ENCODE peak calls at places on chromosome 5, in five cellular contexts. G, S, H, E and W are unnamed samples.

GRCh38 chr5:84403773-84404172 is 19.1 kb upstream of the EDIL3 start:
- DNase-seq in G (no peak), S (no peak), H (no peak), E (no peak), W (no peak)

GRCh38 chr5:172509405-172509781 is 55.1 kb upstream of the SH3PXD2B start:
- DNase-seq in G (no peak), S (peak), H (no peak), E (no peak), W (no peak)

GRCh38 chr5:1768283-1769000 is 31.2 kb downstream of the MRPL36 start:
- DNase-seq in G (no peak), S (no peak), H (no peak), E (no peak), W (no peak)

GRCh38 chr5:151021771-151022170 is 1.4 kb downstream of the GPX3 start:
- DNase-seq in G (no peak), S (no peak), H (no peak), E (no peak), W (no peak)

GRCh38 chr5:132807163-132807838 is 5.8 kb upstream of the SOWAHA start:
- DNase-seq in G (peak), S (peak), H (peak), E (peak), W (peak)

GRCh38 chr5:171990713-171991015 is 15.8 kb downstream of the FBXW11 start:
- DNase-seq in G (no peak), S (no peak), H (no peak), E (no peak), W (no peak)

GRCh38 chr5:107869459-107870115 is 198.8 kb upstream of the EFNA5 start:
- DNase-seq in G (peak), S (no peak), H (no peak), E (no peak), W (no peak)

GRCh38 chr5:1423901-1424603 is 21.2 kb downstream of the SLC6A3 start:
- DNase-seq in G (no peak), S (no peak), H (no peak), E (no peak), W (no peak)

GRCh38 chr5:127872494-127872893 is 169.3 kb downstream of the CCDC192 start:
- DNase-seq in G (no peak), S (no peak), H (no peak), E (no peak), W (no peak)

GRCh38 chr5:41851116-41851515 is 19.1 kb downstream of the OXCT1 start:
- DNase-seq in G (no peak), S (no peak), H (no peak), E (no peak), W (no peak)

GRCh38 chr5:88886756-88887741 is 4.1 kb upstream of the MEF2C start:
- DNase-seq in G (no peak), S (no peak), H (no peak), E (no peak), W (no peak)

GRCh38 chr5:66793049-66793448 is 196.9 kb downstream of the MAST4 start:
- DNase-seq in G (no peak), S (no peak), H (no peak), E (no peak), W (no peak)

GRCh38 chr5:21774281-21774680 is 1078.9 kb downstream of the CDH12 start:
- DNase-seq in G (no peak), S (no peak), H (no peak), E (no peak), W (no peak)

GRCh38 chr5:147391781-147392180 is 118.1 kb downstream of the DPYSL3 start:
- DNase-seq in G (peak), S (peak), H (no peak), E (peak), W (no peak)

GRCh38 chr5:101390317-101390908 is 487.3 kb upstream of the ST8SIA4 start:
- DNase-seq in G (no peak), S (peak), H (peak), E (peak), W (peak)

GRCh38 chr5:81428446-81428845 is 34.5 kb upstream of the ACOT12 start:
- DNase-seq in G (no peak), S (no peak), H (no peak), E (no peak), W (no peak)

GRCh38 chr5:56088967-56089829 is 94.4 kb upstream of the IL6ST start:
- DNase-seq in G (peak), S (no peak), H (no peak), E (peak), W (peak)

GRCh38 chr5:174324680-174325079 is 279.2 kb downstream of the NSG2 start:
- DNase-seq in G (no peak), S (no peak), H (no peak), E (no peak), W (no peak)

GRCh38 chr5:175254155-175254554 is 189.8 kb downstream of the DRD1 start:
- DNase-seq in G (no peak), S (no peak), H (no peak), E (no peak), W (no peak)

GRCh38 chr5:57499262-57500050 is 16.8 kb upstream of the ACTBL2 start:
- DNase-seq in G (peak), S (peak), H (peak), E (peak), W (peak)

GRCh38 chr5:83844320-83845068 is 123.8 kb upstream of the HAPLN1 start:
- DNase-seq in G (peak), S (peak), H (no peak), E (no peak), W (peak)

GRCh38 chr5:153352685-153353219 is 137.7 kb upstream of the GRIA1 start:
- DNase-seq in G (no peak), S (no peak), H (no peak), E (no peak), W (peak)

GRCh38 chr5:33994845-33995244 is 10.4 kb upstream of the SLC45A2 start:
- DNase-seq in G (no peak), S (no peak), H (no peak), E (no peak), W (no peak)

GRCh38 chr5:142888469-142889085 is 118.4 kb downstream of the ARHGAP26 start:
- DNase-seq in G (peak), S (peak), H (peak), E (peak), W (no peak)

GRCh38 chr5:41722359-41722950 is 147.8 kb downstream of the OXCT1 start:
- DNase-seq in G (no peak), S (peak), H (no peak), E (no peak), W (no peak)

GRCh38 chr5:138305797-138306196 is 25.8 kb downstream of the CDC25C start:
- DNase-seq in G (no peak), S (no peak), H (no peak), E (peak), W (no peak)

GRCh38 chr5:157745041-157745456 is 1.5 kb downstream of the LSM11 start:
- DNase-seq in G (no peak), S (no peak), H (no peak), E (no peak), W (no peak)

GRCh38 chr5:141121563-141121962 is at the start of gene PCDHB4:
- DNase-seq in G (no peak), S (peak), H (no peak), E (peak), W (no peak)

DNA sequence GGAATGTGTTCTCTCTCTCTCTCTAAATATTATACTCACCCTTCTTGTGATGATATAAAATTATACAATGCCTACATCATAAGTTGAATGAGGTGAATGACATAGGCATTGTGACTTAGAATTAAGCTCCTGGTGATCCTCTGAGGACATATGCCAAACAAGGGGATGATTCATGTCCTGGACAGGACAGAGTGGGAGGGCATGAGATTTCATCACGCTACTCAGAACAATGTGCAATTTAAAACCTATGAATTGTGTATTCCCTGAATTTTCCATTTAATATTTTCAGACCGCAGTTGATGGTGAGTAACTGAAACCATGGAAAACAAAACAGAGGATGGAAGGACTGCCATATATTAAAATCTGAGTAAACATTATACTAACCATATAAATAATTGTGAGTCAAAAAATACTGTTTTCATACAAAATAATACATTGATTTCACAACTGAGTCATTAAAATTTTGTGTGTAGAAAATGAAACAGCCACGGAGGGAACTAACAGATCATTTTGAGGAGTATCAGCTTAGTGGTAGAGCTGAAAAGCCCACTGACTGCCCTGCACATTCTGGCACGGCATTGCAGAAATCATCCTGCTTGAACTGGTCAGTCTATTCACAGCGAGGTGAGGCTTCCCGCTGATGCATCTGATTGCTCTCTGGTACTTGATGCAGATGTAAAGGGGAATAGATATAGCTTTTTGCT is 782.4 kb upstream of the NUDT12 start:
- DNase-seq in G (no peak), S (no peak), H (no peak), E (peak), W (no peak)
- TF ChIP-seq JUNB in G (no peak), S (no peak), H (no peak), E (no peak), W (no peak)

DNA sequence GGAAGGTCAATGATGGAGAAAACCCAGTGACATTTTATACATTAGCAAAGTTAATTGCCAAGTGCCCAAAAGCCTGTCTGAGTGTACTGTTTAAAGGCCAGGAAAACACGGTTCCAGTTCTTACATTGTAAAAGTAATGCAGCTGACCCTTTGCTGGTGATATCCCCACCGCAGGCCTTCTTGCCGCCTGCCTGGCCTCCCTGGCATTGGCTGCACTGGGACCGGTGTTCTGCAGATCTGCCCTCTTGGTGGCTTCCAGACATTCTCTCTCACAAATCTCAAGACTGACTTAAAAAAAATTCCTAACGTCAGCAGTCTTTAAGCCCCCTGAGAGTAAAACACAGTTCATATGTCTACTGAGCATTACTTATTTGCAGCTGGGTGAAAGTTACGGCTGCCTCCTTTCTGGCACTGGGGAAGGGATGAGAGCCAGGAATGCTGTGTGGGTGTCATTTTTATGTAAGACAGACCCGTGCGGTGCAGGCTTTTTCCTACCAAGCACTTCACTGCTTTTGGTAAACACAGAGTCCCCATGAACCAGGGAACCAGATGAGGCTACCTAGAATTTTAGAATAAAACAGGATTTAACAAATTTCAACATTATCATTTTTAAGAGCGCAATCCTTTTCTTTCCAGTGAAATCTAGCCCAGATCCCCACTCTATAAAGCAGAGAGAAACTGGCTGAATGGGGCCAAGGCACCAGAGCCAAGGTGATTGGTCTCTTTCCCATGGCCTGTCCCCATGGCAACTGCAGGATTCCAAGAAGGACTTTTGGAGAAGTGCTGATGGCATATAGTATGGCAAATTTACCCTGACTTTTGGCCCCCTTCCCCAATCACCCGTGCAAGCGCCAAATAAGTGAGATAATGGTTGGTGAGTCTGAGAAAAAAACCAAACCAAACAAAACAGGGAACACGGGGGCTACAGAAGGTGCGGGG is 80.8 kb downstream of the LMNB1 start:
- DNase-seq in G (no peak), S (peak), H (no peak), E (no peak), W (no peak)
- TF ChIP-seq JUNB in G (no peak), S (no peak), H (no peak), E (no peak), W (no peak)

DNA sequence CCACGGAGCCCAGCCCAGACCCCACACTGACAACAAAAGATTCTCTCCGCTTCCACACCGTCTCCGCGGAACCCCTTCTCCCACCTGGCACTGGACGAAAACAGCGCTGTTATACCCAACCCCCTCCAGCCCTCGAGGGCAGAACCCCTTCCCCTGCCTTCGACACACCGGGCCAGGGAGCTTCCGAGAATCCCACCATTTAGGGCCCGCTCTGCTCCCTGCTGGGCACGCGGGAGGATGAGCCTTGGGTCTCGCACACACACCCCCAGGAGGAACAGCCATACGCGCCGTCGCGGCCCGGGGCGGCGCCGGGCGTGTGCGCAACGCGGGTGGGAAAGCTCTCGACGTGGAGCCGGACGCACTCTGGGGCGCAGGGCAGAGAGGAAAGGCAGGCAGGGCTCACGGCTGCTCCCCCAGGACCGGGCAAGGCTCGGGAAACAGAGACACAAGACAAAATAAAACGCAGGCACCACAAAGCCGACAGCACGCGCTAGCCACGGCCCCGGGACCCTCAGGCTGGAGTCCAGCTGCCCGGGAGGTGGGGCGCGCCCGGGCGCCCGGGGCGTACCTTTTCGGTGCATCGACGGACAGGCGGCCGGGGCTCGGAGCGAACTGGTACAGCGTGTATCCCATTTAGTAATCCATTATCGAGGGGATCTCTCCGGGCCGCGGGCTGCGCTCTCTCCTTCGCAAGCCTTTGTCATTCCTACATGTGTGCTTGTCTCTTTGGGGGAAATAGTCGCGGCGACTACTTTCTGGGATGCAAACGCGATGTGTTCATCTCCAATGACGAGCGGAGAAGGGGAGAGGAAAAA is 799 bp downstream of the SEMA6A start:
- DNase-seq in G (peak), S (no peak), H (no peak), E (no peak), W (no peak)
- TF ChIP-seq JUNB in G (no peak), S (no peak), H (no peak), E (no peak), W (no peak)

GRCh38 chr5:180135967-180136641 is 64.5 kb upstream of the RNF130 start:
- DNase-seq in G (no peak), S (no peak), H (no peak), E (no peak), W (no peak)

GRCh38 chr5:180133971-180134508 is 62.5 kb upstream of the RNF130 start:
- DNase-seq in G (no peak), S (no peak), H (no peak), E (no peak), W (no peak)

GRCh38 chr5:180136661-180137381 is 65.3 kb upstream of the RNF130 start:
- DNase-seq in G (no peak), S (no peak), H (peak), E (no peak), W (no peak)

GRCh38 chr5:180133551-180133950 is 62.0 kb upstream of the RNF130 start:
- DNase-seq in G (no peak), S (no peak), H (no peak), E (no peak), W (no peak)

DNA sequence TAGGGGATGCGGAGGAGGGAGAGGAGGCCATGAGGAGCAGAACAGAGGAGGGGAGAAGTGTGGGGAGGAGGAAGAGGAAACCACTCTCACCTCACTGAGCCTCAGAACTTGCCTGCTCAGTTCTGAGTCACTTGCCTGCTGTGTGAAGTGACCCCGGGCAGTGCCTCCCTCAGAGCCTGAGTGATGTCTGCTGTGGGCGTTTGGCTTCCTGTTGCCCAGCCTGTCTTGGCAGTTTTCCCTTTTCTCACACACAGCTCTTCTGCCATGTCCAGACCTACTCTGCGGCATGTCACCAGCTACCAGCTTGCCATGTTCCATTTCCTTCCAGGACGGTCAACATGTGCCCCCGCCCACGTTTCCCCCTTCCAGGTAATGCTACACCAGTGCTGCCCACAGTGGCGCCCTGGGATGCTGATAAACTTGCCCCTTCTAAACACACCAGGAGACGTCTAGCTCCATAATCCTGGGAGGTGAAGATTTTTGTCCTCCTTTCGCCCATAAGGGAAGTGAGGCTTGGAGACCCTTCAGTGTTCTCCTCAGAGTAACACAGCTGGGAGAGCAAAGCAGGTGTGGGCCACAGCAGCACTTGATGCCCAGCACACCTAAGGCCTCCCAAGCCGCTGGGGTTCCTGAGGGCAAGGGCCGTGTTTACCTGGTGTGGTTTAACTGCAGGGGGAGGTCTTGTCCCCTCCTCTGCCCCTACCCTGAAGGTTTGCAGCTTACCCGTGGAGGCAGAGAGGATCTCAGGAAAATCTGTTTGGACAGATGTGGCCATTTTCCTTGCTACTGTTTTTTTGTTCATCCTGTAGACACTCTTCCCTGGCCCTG is 63.8 kb upstream of the RNF130 start:
- DNase-seq in G (no peak), S (no peak), H (no peak), E (no peak), W (no peak)
- TF ChIP-seq JUNB in G (no peak), S (no peak), H (no peak), E (no peak), W (no peak)

GRCh38 chr5:53011233-53011632 is 22.1 kb downstream of the ITGA2 start:
- DNase-seq in G (no peak), S (no peak), H (no peak), E (peak), W (no peak)

GRCh38 chr5:53009816-53010215 is 20.7 kb downstream of the ITGA2 start:
- DNase-seq in G (no peak), S (no peak), H (no peak), E (no peak), W (no peak)

GRCh38 chr5:53013857-53014256 is 24.7 kb downstream of the ITGA2 start:
- DNase-seq in G (no peak), S (no peak), H (no peak), E (no peak), W (no peak)

GRCh38 chr5:53008751-53009150 is 19.6 kb downstream of the ITGA2 start:
- DNase-seq in G (peak), S (no peak), H (no peak), E (no peak), W (no peak)

GRCh38 chr5:53010819-53011218 is 21.7 kb downstream of the ITGA2 start:
- DNase-seq in G (no peak), S (no peak), H (no peak), E (no peak), W (no peak)
- TF ChIP-seq JUNB in G (no peak), S (no peak), H (no peak), E (no peak), W (no peak)

DNA sequence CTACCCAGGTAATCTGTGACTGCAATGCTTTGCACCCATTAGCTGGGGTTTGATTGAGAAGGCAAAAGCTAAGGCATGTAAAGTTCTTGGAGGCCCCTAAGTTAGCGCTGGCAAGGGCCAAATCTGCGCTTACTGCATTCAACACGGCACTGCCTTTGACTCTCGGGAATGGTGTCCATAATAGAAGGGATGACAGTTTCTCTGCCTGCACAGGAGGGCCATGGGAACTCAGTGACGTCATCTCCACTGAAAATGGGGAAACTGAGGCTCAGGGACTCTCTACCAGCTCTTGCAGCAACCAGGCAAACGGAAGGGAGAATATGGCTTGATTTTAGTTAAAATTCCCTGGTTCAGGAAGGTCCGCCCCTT is 487 bp downstream of the SPATA24 start:
- DNase-seq in G (no peak), S (no peak), H (no peak), E (no peak), W (no peak)
- TF ChIP-seq JUNB in G (no peak), S (no peak), H (peak), E (no peak), W (no peak)